ENCODE peak calls at places on chromosomes 11 and 22, in five cellular contexts. P is sciatic nerve, V is neural crest cell, Z is GDM1, J is adrenal gland. E is an unnamed sample.

GRCh38 chr11:1501421-1502167 is 15.0 kb upstream of the MOB2 start:
- DNase-seq in P (no peak), V (no peak), Z (no peak), J (no peak), E (no peak)

GRCh38 chr11:17607083-17607429 is 60.0 kb downstream of the OTOG start:
- DNase-seq in P (no peak), V (no peak), Z (no peak), J (no peak), E (no peak)

GRCh38 chr22:44449683-44450425 is 48.2 kb downstream of the RTL6 start:
- DNase-seq in P (peak; percentile 42), V (no peak), Z (no peak), J (no peak), E (no peak)

GRCh38 chr11:116192509-116193206 is 580.1 kb downstream of the BUD13 start:
- DNase-seq in P (no peak), V (no peak), Z (no peak), J (no peak), E (no peak)

GRCh38 chr22:19750666-19751490 is 9.7 kb upstream of the TBX1 start:
- DNase-seq in P (no peak), V (no peak), Z (no peak), J (no peak), E (no peak)

GRCh38 chr11:63212742-63213141 is 30.7 kb downstream of the SLC22A25 start:
- DNase-seq in P (no peak), V (peak; percentile 20), Z (no peak), J (peak; percentile 9), E (no peak)

GRCh38 chr11:44171518-44171917 is 76.0 kb downstream of the EXT2 start:
- DNase-seq in P (no peak), V (no peak), Z (no peak), J (no peak), E (no peak)

GRCh38 chr11:35146074-35146521 is 7.1 kb downstream of the CD44 start:
- DNase-seq in P (no peak), V (no peak), Z (no peak), J (no peak), E (no peak)

GRCh38 chr22:45124176-45124857 is 39.4 kb upstream of the NUP50 start:
- DNase-seq in P (no peak), V (no peak), Z (no peak), J (no peak), E (no peak)

GRCh38 chr22:33654173-33654890 is 265.9 kb downstream of the LARGE1 start:
- DNase-seq in P (no peak), V (no peak), Z (no peak), J (no peak), E (no peak)

GRCh38 chr11:116657842-116658825 is 114.7 kb downstream of the BUD13 start:
- DNase-seq in P (no peak), V (no peak), Z (no peak), J (no peak), E (no peak)

GRCh38 chr11:116122697-116123472 is 618.7 kb upstream of the CADM1 start:
- DNase-seq in P (no peak), V (no peak), Z (no peak), J (no peak), E (no peak)

GRCh38 chr11:73478737-73479347 is 102.6 kb downstream of the RELT start:
- DNase-seq in P (no peak), V (no peak), Z (no peak), J (no peak), E (no peak)

GRCh38 chr11:12330491-12331231 is 46.7 kb upstream of the PARVA start:
- DNase-seq in P (peak; percentile 62), V (peak; percentile 17), Z (no peak), J (no peak), E (no peak)

GRCh38 chr22:20551805-20552449 is 44.5 kb downstream of the MED15 start:
- DNase-seq in P (no peak), V (no peak), Z (no peak), J (no peak), E (no peak)

GRCh38 chr11:30210357-30210756 is 20.5 kb upstream of the FSHB start:
- DNase-seq in P (no peak), V (no peak), Z (no peak), J (no peak), E (no peak)

GRCh38 chr11:44851496-44851895 is 99.2 kb downstream of the TP53I11 start:
- DNase-seq in P (no peak), V (no peak), Z (no peak), J (no peak), E (no peak)

GRCh38 chr11:41536001-41536568 is 76.6 kb upstream of the LRRC4C start:
- DNase-seq in P (no peak), V (no peak), Z (no peak), J (no peak), E (no peak)